ENCODE peak calls at places on chromosomes 6 and 20, in seven cellular contexts. D is gastrocnemius medialis, N is cardiac muscle cell, A is psoas muscle, C is coronary artery, H is AG04449, X is fibroblast of mammary gland. W is an unnamed sample.

GRCh38 chr6:108635505-108636226 is 74.9 kb downstream of the FOXO3 start:
- DNase-seq in A (no peak), N (no peak), C (no peak), X (no peak), D (peak), H (no peak), W (no peak)

GRCh38 chr6:127520061-127520460 is 926 bp upstream of the MTCL3 start:
- DNase-seq in A (no peak), H (no peak), X (peak), N (peak), C (no peak), D (no peak), W (no peak)

GRCh38 chr20:6746901-6747609 is 20.4 kb upstream of the BMP2 start:
- DNase-seq in N (no peak), A (no peak), X (peak), H (no peak), D (no peak), C (no peak), W (no peak)

GRCh38 chr6:152631376-152631775 is 5.8 kb downstream of the SYNE1 start:
- DNase-seq in C (no peak), N (no peak), H (no peak), D (no peak), A (no peak), X (no peak), W (no peak)

GRCh38 chr20:17966432-17967312 is 1.9 kb downstream of the SNX5 start:
- DNase-seq in X (peak), H (no peak), N (peak), A (no peak), D (no peak), C (no peak), W (no peak)

GRCh38 chr6:132479131-132479530 is 33.8 kb downstream of the STX7 start:
- DNase-seq in N (no peak), A (no peak), X (no peak), H (no peak), D (no peak), C (no peak), W (no peak)

GRCh38 chr6:14288910-14289309 is 171.3 kb downstream of the CD83 start:
- DNase-seq in H (no peak), D (no peak), C (no peak), X (peak), N (no peak), A (no peak), W (no peak)

GRCh38 chr6:157040191-157040590 is 263.0 kb downstream of the ARID1B start:
- DNase-seq in H (no peak), A (no peak), D (no peak), X (no peak), N (no peak), C (no peak), W (no peak)

GRCh38 chr6:42391441-42391840 is 60.3 kb downstream of the TRERF1 start:
- DNase-seq in A (no peak), N (no peak), D (no peak), H (no peak), C (no peak), X (no peak), W (no peak)

GRCh38 chr20:41110930-41111577 is 26.3 kb upstream of the PLCG1 start:
- DNase-seq in N (no peak), X (no peak), D (no peak), H (no peak), C (no peak), A (no peak), W (no peak)

GRCh38 chr20:41111578-41111951 is 25.8 kb upstream of the PLCG1 start:
- DNase-seq in H (no peak), N (no peak), C (no peak), X (no peak), D (no peak), A (no peak), W (no peak)

GRCh38 chr20:41108531-41108930 is 28.8 kb upstream of the PLCG1 start:
- DNase-seq in N (no peak), X (no peak), C (no peak), D (no peak), H (no peak), A (no peak), W (no peak)

GRCh38 chr20:41110012-41110411 is 27.3 kb upstream of the PLCG1 start:
- DNase-seq in D (no peak), N (no peak), C (no peak), X (no peak), A (no peak), H (no peak), W (no peak)
- TF ChIP-seq CTCF in D (no peak), N (no peak), C (no peak), X (no peak), A (no peak), H (no peak), W (no peak)

GRCh38 chr6:119979862-119980261 is 630.3 kb upstream of the MAN1A1 start:
- DNase-seq in H (no peak), N (peak), X (peak), D (no peak), C (no peak), A (no peak), W (no peak)

GRCh38 chr6:119980802-119981201 is 631.2 kb upstream of the MAN1A1 start:
- DNase-seq in A (no peak), C (no peak), N (no peak), H (no peak), D (no peak), X (no peak), W (no peak)

GRCh38 chr6:119974430-119975159 is 625.0 kb upstream of the MAN1A1 start:
- DNase-seq in N (no peak), H (no peak), A (no peak), X (no peak), D (no peak), C (no peak), W (no peak)

DNA sequence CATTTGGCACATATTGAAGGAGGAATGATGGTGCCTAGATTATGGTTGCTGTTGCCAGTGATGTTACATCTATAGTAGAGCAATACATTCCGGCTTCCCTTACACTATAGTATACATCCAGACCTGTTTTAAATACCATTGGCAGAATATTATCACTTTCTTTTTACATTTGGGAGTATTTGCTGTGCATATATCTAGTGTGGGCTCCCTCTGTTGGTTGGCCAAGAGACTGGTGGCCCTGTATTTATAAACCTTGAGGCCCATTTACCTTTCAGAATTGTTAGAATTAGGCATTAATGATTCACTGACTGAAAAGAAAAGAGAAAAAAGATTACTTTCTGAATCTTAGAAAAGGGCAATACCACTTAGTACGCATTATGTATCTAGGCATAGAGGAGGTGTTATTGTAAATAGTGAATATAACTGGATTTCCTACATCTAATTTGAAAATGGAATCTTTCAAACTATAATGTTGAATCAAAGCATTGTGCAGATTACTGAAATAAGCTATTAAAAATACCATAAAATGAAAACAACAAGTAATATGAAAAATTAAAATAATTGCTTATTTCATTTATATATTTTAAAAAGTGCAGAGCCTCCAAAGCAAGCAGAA is 628.8 kb upstream of the MAN1A1 start:
- DNase-seq in N (peak), A (no peak), H (no peak), C (no peak), D (no peak), X (peak), W (no peak)
- TF ChIP-seq CTCF in N (peak), A (no peak), H (peak), C (no peak), D (peak), X (peak), W (peak)

GRCh38 chr6:6969761-6970223 is 138.0 kb upstream of the RREB1 start:
- DNase-seq in H (no peak), D (no peak), C (no peak), X (no peak), A (no peak), N (no peak), W (no peak)
- TF ChIP-seq CTCF in H (no peak), D (no peak), C (no peak), X (no peak), A (no peak), N (no peak), W (no peak)

GRCh38 chr20:14332796-14333345 is 4.5 kb downstream of the FLRT3 start:
- DNase-seq in D (no peak), H (no peak), C (no peak), N (no peak), X (no peak), A (no peak), W (no peak)

GRCh38 chr20:14335122-14335521 is 2.3 kb downstream of the FLRT3 start:
- DNase-seq in H (no peak), N (no peak), C (no peak), D (no peak), A (no peak), X (no peak), W (no peak)

GRCh38 chr20:14333734-14334133 is 3.7 kb downstream of the FLRT3 start:
- DNase-seq in A (no peak), N (no peak), D (no peak), H (no peak), C (no peak), X (no peak), W (no peak)

GRCh38 chr20:14334306-14334930 is 3.0 kb downstream of the FLRT3 start:
- DNase-seq in H (no peak), D (peak), N (peak), A (no peak), X (peak), C (no peak), W (no peak)

DNA sequence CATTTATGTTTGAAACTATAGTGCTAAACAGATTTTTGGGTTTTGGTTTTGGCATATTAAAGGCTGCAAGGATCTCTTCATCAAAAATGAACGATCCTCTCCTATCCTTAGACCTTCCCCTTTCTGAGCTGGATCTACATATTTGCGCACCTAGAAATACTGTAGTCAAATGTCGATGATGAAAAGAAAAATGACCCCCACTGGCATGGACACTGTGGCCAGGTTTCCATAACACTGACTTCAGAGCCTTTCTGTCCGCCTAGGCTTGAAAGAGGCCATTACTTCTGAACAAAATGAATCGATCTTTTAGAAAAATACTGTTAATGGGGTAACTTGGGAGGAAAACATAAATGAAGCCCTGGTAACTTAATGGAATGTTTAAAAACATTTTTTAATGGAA is 5.7 kb downstream of the FLRT3 start:
- DNase-seq in C (no peak), A (no peak), X (no peak), N (no peak), H (no peak), D (no peak), W (no peak)
- TF ChIP-seq CTCF in C (no peak), A (no peak), X (no peak), N (no peak), H (no peak), D (no peak), W (no peak)

DNA sequence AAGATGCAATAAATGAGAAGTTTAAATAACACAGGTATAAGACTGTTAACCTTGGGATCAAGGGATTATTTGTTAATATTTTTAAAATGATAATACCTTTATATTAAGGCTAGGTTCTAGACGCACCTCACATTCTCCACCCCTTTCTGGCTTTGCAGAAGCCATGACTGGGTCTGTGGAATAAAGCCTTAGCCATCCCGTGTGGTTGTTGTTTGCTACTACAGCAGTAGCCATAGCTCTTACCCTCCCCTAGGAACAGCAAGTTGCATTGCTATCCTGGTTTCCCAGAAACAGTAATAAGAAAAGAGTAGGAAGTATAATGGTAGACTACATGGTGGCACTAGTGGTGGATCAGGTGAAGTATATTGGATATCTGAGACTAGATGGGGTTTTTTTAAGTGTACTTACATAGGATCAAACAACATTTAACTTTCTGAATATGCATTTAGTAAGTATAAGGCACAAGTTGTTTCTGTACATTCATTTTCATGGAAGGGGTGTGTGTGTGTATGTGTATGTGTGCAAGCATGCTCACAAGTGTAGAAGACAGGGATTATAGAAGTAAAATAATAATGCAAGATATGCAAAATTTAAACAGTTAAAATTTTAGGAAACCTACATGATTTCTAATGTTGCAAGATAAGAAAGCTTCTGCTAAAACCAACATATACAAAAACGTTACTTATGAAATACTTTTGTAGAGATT is 384.2 kb downstream of the PRKN start:
- DNase-seq in H (no peak), C (no peak), A (no peak), X (peak), N (peak), D (no peak), W (no peak)
- TF ChIP-seq CTCF in H (no peak), C (no peak), A (no peak), X (peak), N (no peak), D (no peak), W (no peak)

DNA sequence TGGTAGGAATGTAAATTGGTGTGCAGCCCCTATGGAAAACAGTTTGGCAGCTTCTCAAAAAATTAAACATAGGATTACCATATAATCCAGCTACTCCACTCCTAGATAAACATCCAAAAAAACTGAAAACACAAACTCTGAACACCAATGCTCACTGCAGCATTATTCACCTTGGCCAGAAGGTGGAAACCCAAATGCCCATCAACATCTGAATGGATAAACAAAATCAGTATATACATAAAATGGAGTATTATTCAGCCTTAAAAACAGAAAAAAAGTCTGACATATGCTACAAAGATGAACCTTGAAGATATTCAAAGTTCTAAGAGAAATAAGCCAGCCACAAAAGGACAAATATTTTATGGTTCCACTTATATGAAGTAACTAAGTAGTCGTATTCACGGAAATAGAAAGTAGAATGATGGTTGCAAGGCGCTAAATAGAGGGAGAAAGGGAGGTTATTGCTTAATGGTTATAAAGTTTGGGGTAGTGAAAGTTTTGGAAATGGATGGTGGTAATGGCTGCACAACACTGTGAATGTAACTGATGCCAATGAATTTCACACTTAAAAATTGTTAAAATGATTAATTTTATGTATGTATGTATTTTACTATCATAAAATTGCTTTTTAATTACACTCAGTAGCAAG is 4.0 kb downstream of the PHF10 start:
- DNase-seq in D (no peak), A (no peak), H (no peak), X (no peak), N (no peak), C (no peak), W (no peak)
- TF ChIP-seq CTCF in D (no peak), A (peak), H (no peak), X (peak), N (no peak), C (no peak), W (peak)

GRCh38 chr20:1177680-1178079 is 7.1 kb downstream of the TMEM74B start:
- DNase-seq in X (peak), N (peak), H (no peak), C (no peak), D (no peak), A (no peak), W (no peak)
- TF ChIP-seq CTCF in X (no peak), N (no peak), H (no peak), C (no peak), D (no peak), A (no peak), W (peak)

W was measured in D721Med.